ENCODE peak calls at places on chromosomes 1 and 21, in ten cellular contexts. One of them, this sample, is unnamed.

GRCh38 chr21:31265293-31265692 is 78.8 kb downstream of the TIAM1 start:
- DNase-seq in ELF-1: no peak
- DNase-seq in coronary artery: no peak
- DNase-seq in epithelial cell of prostate: no peak
- DNase-seq in adrenal gland: no peak
- DNase-seq in posterior vena cava: no peak
- DNase-seq in cardiac muscle cell: no peak
- DNase-seq in activated naive CD4-positive, alpha-beta T cell: no peak
- DNase-seq in effector memory CD8-positive, alpha-beta T cell: no peak
- DNase-seq in foreskin keratinocyte: no peak
- DNase-seq in this sample: no peak

GRCh38 chr21:37292946-37293345 is 25.8 kb upstream of the VPS26C start:
- DNase-seq in ELF-1: no peak
- DNase-seq in cardiac muscle cell: peak
- DNase-seq in epithelial cell of prostate: no peak
- DNase-seq in foreskin keratinocyte: no peak
- DNase-seq in effector memory CD8-positive, alpha-beta T cell: no peak
- DNase-seq in posterior vena cava: no peak
- DNase-seq in coronary artery: no peak
- DNase-seq in activated naive CD4-positive, alpha-beta T cell: no peak
- DNase-seq in adrenal gland: peak
- DNase-seq in this sample: no peak

GRCh38 chr1:234906654-234907053 is 222.0 kb downstream of the TOMM20 start:
- DNase-seq in ELF-1: no peak
- DNase-seq in activated naive CD4-positive, alpha-beta T cell: no peak
- DNase-seq in adrenal gland: no peak
- DNase-seq in coronary artery: no peak
- DNase-seq in cardiac muscle cell: no peak
- DNase-seq in epithelial cell of prostate: no peak
- DNase-seq in effector memory CD8-positive, alpha-beta T cell: no peak
- DNase-seq in foreskin keratinocyte: no peak
- DNase-seq in posterior vena cava: peak
- DNase-seq in this sample: no peak

GRCh38 chr1:94772230-94772641 is 47.9 kb upstream of the SLC44A3 start:
- DNase-seq in coronary artery: no peak
- DNase-seq in adrenal gland: no peak
- DNase-seq in cardiac muscle cell: peak
- DNase-seq in ELF-1: no peak
- DNase-seq in effector memory CD8-positive, alpha-beta T cell: no peak
- DNase-seq in foreskin keratinocyte: no peak
- DNase-seq in activated naive CD4-positive, alpha-beta T cell: no peak
- DNase-seq in epithelial cell of prostate: peak
- DNase-seq in posterior vena cava: no peak
- DNase-seq in this sample: no peak

GRCh38 chr1:177185209-177185608 is 14.5 kb downstream of the BRINP2 start:
- DNase-seq in effector memory CD8-positive, alpha-beta T cell: no peak
- DNase-seq in ELF-1: no peak
- DNase-seq in coronary artery: no peak
- DNase-seq in adrenal gland: no peak
- DNase-seq in epithelial cell of prostate: no peak
- DNase-seq in cardiac muscle cell: no peak
- DNase-seq in activated naive CD4-positive, alpha-beta T cell: no peak
- DNase-seq in posterior vena cava: no peak
- DNase-seq in foreskin keratinocyte: no peak
- DNase-seq in this sample: no peak

GRCh38 chr21:46168238-46168637 is 12.9 kb upstream of the FTCD start:
- DNase-seq in ELF-1: no peak
- DNase-seq in coronary artery: peak
- DNase-seq in effector memory CD8-positive, alpha-beta T cell: no peak
- DNase-seq in posterior vena cava: no peak
- DNase-seq in cardiac muscle cell: no peak
- DNase-seq in epithelial cell of prostate: no peak
- DNase-seq in activated naive CD4-positive, alpha-beta T cell: no peak
- DNase-seq in foreskin keratinocyte: no peak
- DNase-seq in adrenal gland: no peak
- DNase-seq in this sample: no peak

GRCh38 chr1:43308635-43309580 is 8.1 kb downstream of the TIE1 start:
- DNase-seq in effector memory CD8-positive, alpha-beta T cell: no peak
- DNase-seq in activated naive CD4-positive, alpha-beta T cell: no peak
- DNase-seq in coronary artery: no peak
- DNase-seq in posterior vena cava: peak
- DNase-seq in cardiac muscle cell: no peak
- DNase-seq in ELF-1: no peak
- DNase-seq in epithelial cell of prostate: no peak
- DNase-seq in adrenal gland: no peak
- DNase-seq in foreskin keratinocyte: no peak
- DNase-seq in this sample: no peak

GRCh38 chr1:200075522-200075921 is 48.0 kb downstream of the NR5A2 start:
- DNase-seq in coronary artery: no peak
- DNase-seq in activated naive CD4-positive, alpha-beta T cell: no peak
- DNase-seq in adrenal gland: no peak
- DNase-seq in cardiac muscle cell: peak
- DNase-seq in foreskin keratinocyte: no peak
- DNase-seq in effector memory CD8-positive, alpha-beta T cell: no peak
- DNase-seq in posterior vena cava: no peak
- DNase-seq in ELF-1: peak
- DNase-seq in epithelial cell of prostate: no peak
- DNase-seq in this sample: no peak

GRCh38 chr1:151198254-151199127 is at the start of gene PIP5K1A:
- DNase-seq in cardiac muscle cell: peak
- DNase-seq in effector memory CD8-positive, alpha-beta T cell: peak
- DNase-seq in coronary artery: peak
- DNase-seq in adrenal gland: peak
- DNase-seq in foreskin keratinocyte: peak
- DNase-seq in activated naive CD4-positive, alpha-beta T cell: peak
- DNase-seq in epithelial cell of prostate: peak
- DNase-seq in ELF-1: peak
- DNase-seq in posterior vena cava: peak
- DNase-seq in this sample: peak

GRCh38 chr1:246906833-246907232 is 24.9 kb downstream of the AHCTF1 start:
- DNase-seq in foreskin keratinocyte: no peak
- DNase-seq in epithelial cell of prostate: no peak
- DNase-seq in adrenal gland: no peak
- DNase-seq in coronary artery: no peak
- DNase-seq in cardiac muscle cell: no peak
- DNase-seq in effector memory CD8-positive, alpha-beta T cell: no peak
- DNase-seq in ELF-1: no peak
- DNase-seq in activated naive CD4-positive, alpha-beta T cell: no peak
- DNase-seq in posterior vena cava: no peak
- DNase-seq in this sample: no peak

GRCh38 chr1:55869050-55869449 is 653.9 kb upstream of the USP24 start:
- DNase-seq in foreskin keratinocyte: no peak
- DNase-seq in epithelial cell of prostate: no peak
- DNase-seq in effector memory CD8-positive, alpha-beta T cell: no peak
- DNase-seq in posterior vena cava: peak
- DNase-seq in activated naive CD4-positive, alpha-beta T cell: no peak
- DNase-seq in cardiac muscle cell: peak
- DNase-seq in coronary artery: no peak
- DNase-seq in ELF-1: no peak
- DNase-seq in adrenal gland: no peak
- DNase-seq in this sample: no peak

GRCh38 chr1:147565189-147565980 is 24.1 kb downstream of the BCL9 start:
- DNase-seq in foreskin keratinocyte: no peak
- DNase-seq in activated naive CD4-positive, alpha-beta T cell: no peak
- DNase-seq in adrenal gland: no peak
- DNase-seq in ELF-1: no peak
- DNase-seq in coronary artery: no peak
- DNase-seq in effector memory CD8-positive, alpha-beta T cell: no peak
- DNase-seq in posterior vena cava: no peak
- DNase-seq in epithelial cell of prostate: no peak
- DNase-seq in cardiac muscle cell: no peak
- DNase-seq in this sample: no peak

GRCh38 chr21:40335689-40336088 is 468.5 kb downstream of the PCP4 start:
- DNase-seq in foreskin keratinocyte: no peak
- DNase-seq in effector memory CD8-positive, alpha-beta T cell: no peak
- DNase-seq in adrenal gland: no peak
- DNase-seq in coronary artery: no peak
- DNase-seq in epithelial cell of prostate: no peak
- DNase-seq in ELF-1: peak
- DNase-seq in activated naive CD4-positive, alpha-beta T cell: no peak
- DNase-seq in cardiac muscle cell: no peak
- DNase-seq in posterior vena cava: no peak
- DNase-seq in this sample: no peak

GRCh38 chr21:23950344-23950743 is 1656.9 kb downstream of the MRPL39 start:
- DNase-seq in coronary artery: no peak
- DNase-seq in ELF-1: no peak
- DNase-seq in epithelial cell of prostate: no peak
- DNase-seq in cardiac muscle cell: no peak
- DNase-seq in foreskin keratinocyte: no peak
- DNase-seq in activated naive CD4-positive, alpha-beta T cell: no peak
- DNase-seq in adrenal gland: no peak
- DNase-seq in posterior vena cava: no peak
- DNase-seq in effector memory CD8-positive, alpha-beta T cell: no peak
- DNase-seq in this sample: no peak

GRCh38 chr1:118143828-118144227 is 41.2 kb downstream of the SPAG17 start:
- DNase-seq in ELF-1: no peak
- DNase-seq in adrenal gland: no peak
- DNase-seq in posterior vena cava: no peak
- DNase-seq in activated naive CD4-positive, alpha-beta T cell: no peak
- DNase-seq in effector memory CD8-positive, alpha-beta T cell: no peak
- DNase-seq in coronary artery: no peak
- DNase-seq in foreskin keratinocyte: no peak
- DNase-seq in epithelial cell of prostate: no peak
- DNase-seq in cardiac muscle cell: no peak
- DNase-seq in this sample: no peak

GRCh38 chr1:203269654-203270020 is 35.7 kb upstream of the BTG2 start:
- DNase-seq in posterior vena cava: no peak
- DNase-seq in foreskin keratinocyte: no peak
- DNase-seq in ELF-1: no peak
- DNase-seq in activated naive CD4-positive, alpha-beta T cell: no peak
- DNase-seq in effector memory CD8-positive, alpha-beta T cell: no peak
- DNase-seq in coronary artery: no peak
- DNase-seq in cardiac muscle cell: no peak
- DNase-seq in adrenal gland: peak
- DNase-seq in epithelial cell of prostate: no peak
- DNase-seq in this sample: no peak

GRCh38 chr1:69913967-69914366 is 291.4 kb downstream of the LRRC40 start:
- DNase-seq in activated naive CD4-positive, alpha-beta T cell: no peak
- DNase-seq in adrenal gland: no peak
- DNase-seq in epithelial cell of prostate: no peak
- DNase-seq in foreskin keratinocyte: no peak
- DNase-seq in posterior vena cava: no peak
- DNase-seq in ELF-1: no peak
- DNase-seq in coronary artery: no peak
- DNase-seq in effector memory CD8-positive, alpha-beta T cell: no peak
- DNase-seq in cardiac muscle cell: peak
- DNase-seq in this sample: no peak

GRCh38 chr1:43531453-43531905 is 796 bp downstream of the PTPRF start:
- DNase-seq in coronary artery: no peak
- DNase-seq in posterior vena cava: peak
- DNase-seq in foreskin keratinocyte: no peak
- DNase-seq in cardiac muscle cell: peak
- DNase-seq in effector memory CD8-positive, alpha-beta T cell: no peak
- DNase-seq in adrenal gland: no peak
- DNase-seq in epithelial cell of prostate: no peak
- DNase-seq in activated naive CD4-positive, alpha-beta T cell: no peak
- DNase-seq in ELF-1: peak
- DNase-seq in this sample: no peak

GRCh38 chr1:28322209-28322608 is 6.6 kb upstream of the MED18 start:
- DNase-seq in posterior vena cava: peak
- DNase-seq in cardiac muscle cell: no peak
- DNase-seq in effector memory CD8-positive, alpha-beta T cell: no peak
- DNase-seq in epithelial cell of prostate: no peak
- DNase-seq in adrenal gland: no peak
- DNase-seq in coronary artery: no peak
- DNase-seq in ELF-1: no peak
- DNase-seq in foreskin keratinocyte: no peak
- DNase-seq in activated naive CD4-positive, alpha-beta T cell: no peak
- DNase-seq in this sample: no peak

GRCh38 chr1:168245042-168245441 is 19.2 kb downstream of the SFT2D2 start:
- DNase-seq in epithelial cell of prostate: no peak
- DNase-seq in effector memory CD8-positive, alpha-beta T cell: no peak
- DNase-seq in cardiac muscle cell: no peak
- DNase-seq in adrenal gland: no peak
- DNase-seq in ELF-1: no peak
- DNase-seq in foreskin keratinocyte: no peak
- DNase-seq in posterior vena cava: no peak
- DNase-seq in activated naive CD4-positive, alpha-beta T cell: no peak
- DNase-seq in coronary artery: no peak
- DNase-seq in this sample: no peak

GRCh38 chr1:224141693-224142092 is 27.8 kb downstream of the FBXO28 start:
- DNase-seq in epithelial cell of prostate: no peak
- DNase-seq in adrenal gland: no peak
- DNase-seq in foreskin keratinocyte: no peak
- DNase-seq in ELF-1: no peak
- DNase-seq in effector memory CD8-positive, alpha-beta T cell: no peak
- DNase-seq in cardiac muscle cell: no peak
- DNase-seq in coronary artery: no peak
- DNase-seq in posterior vena cava: no peak
- DNase-seq in activated naive CD4-positive, alpha-beta T cell: no peak
- DNase-seq in this sample: no peak

GRCh38 chr1:2343023-2343935 is 48.1 kb downstream of the MORN1 start:
- DNase-seq in cardiac muscle cell: no peak
- DNase-seq in epithelial cell of prostate: no peak
- DNase-seq in foreskin keratinocyte: no peak
- DNase-seq in coronary artery: no peak
- DNase-seq in effector memory CD8-positive, alpha-beta T cell: no peak
- DNase-seq in activated naive CD4-positive, alpha-beta T cell: no peak
- DNase-seq in adrenal gland: no peak
- DNase-seq in posterior vena cava: peak
- DNase-seq in ELF-1: no peak
- DNase-seq in this sample: no peak

GRCh38 chr1:206662396-206663092 is 22.2 kb upstream of the MAPKAPK2 start:
- DNase-seq in foreskin keratinocyte: no peak
- DNase-seq in cardiac muscle cell: no peak
- DNase-seq in ELF-1: no peak
- DNase-seq in coronary artery: no peak
- DNase-seq in posterior vena cava: no peak
- DNase-seq in epithelial cell of prostate: no peak
- DNase-seq in adrenal gland: no peak
- DNase-seq in activated naive CD4-positive, alpha-beta T cell: no peak
- DNase-seq in effector memory CD8-positive, alpha-beta T cell: no peak
- DNase-seq in this sample: no peak

GRCh38 chr1:86522230-86522629 is 24.6 kb upstream of the CLCA4 start:
- DNase-seq in coronary artery: no peak
- DNase-seq in foreskin keratinocyte: no peak
- DNase-seq in cardiac muscle cell: no peak
- DNase-seq in adrenal gland: no peak
- DNase-seq in ELF-1: no peak
- DNase-seq in posterior vena cava: no peak
- DNase-seq in activated naive CD4-positive, alpha-beta T cell: no peak
- DNase-seq in epithelial cell of prostate: no peak
- DNase-seq in effector memory CD8-positive, alpha-beta T cell: no peak
- DNase-seq in this sample: no peak

GRCh38 chr1:24996456-24996855 is 66.4 kb upstream of the RUNX3 start:
- DNase-seq in cardiac muscle cell: no peak
- DNase-seq in effector memory CD8-positive, alpha-beta T cell: no peak
- DNase-seq in posterior vena cava: no peak
- DNase-seq in coronary artery: no peak
- DNase-seq in ELF-1: no peak
- DNase-seq in epithelial cell of prostate: no peak
- DNase-seq in adrenal gland: no peak
- DNase-seq in activated naive CD4-positive, alpha-beta T cell: no peak
- DNase-seq in foreskin keratinocyte: no peak
- DNase-seq in this sample: no peak

GRCh38 chr1:108678696-108679095 is 13.4 kb upstream of the PRPF38B start:
- DNase-seq in adrenal gland: no peak
- DNase-seq in posterior vena cava: no peak
- DNase-seq in ELF-1: no peak
- DNase-seq in foreskin keratinocyte: no peak
- DNase-seq in effector memory CD8-positive, alpha-beta T cell: no peak
- DNase-seq in cardiac muscle cell: no peak
- DNase-seq in coronary artery: no peak
- DNase-seq in activated naive CD4-positive, alpha-beta T cell: no peak
- DNase-seq in epithelial cell of prostate: no peak
- DNase-seq in this sample: no peak

GRCh38 chr1:115266729-115267421 is 71.2 kb downstream of the NGF start:
- DNase-seq in foreskin keratinocyte: no peak
- DNase-seq in ELF-1: no peak
- DNase-seq in cardiac muscle cell: peak
- DNase-seq in epithelial cell of prostate: no peak
- DNase-seq in activated naive CD4-positive, alpha-beta T cell: no peak
- DNase-seq in adrenal gland: peak
- DNase-seq in effector memory CD8-positive, alpha-beta T cell: no peak
- DNase-seq in posterior vena cava: no peak
- DNase-seq in coronary artery: no peak
- DNase-seq in this sample: no peak

GRCh38 chr1:90045853-90046563 is 51.1 kb downstream of the ZNF326 start:
- DNase-seq in ELF-1: peak
- DNase-seq in adrenal gland: no peak
- DNase-seq in cardiac muscle cell: peak
- DNase-seq in epithelial cell of prostate: no peak
- DNase-seq in coronary artery: no peak
- DNase-seq in foreskin keratinocyte: no peak
- DNase-seq in effector memory CD8-positive, alpha-beta T cell: no peak
- DNase-seq in posterior vena cava: no peak
- DNase-seq in activated naive CD4-positive, alpha-beta T cell: no peak
- DNase-seq in this sample: peak